ENCODE peak calls at places on chromosome 12, in nine cellular contexts. One of them, this sample, is unnamed. For H3K4me1, the result is how much of the 10 kb centered on the place peaks cover.

GRCh38 chr12:47121146-47121545 is 41.4 kb upstream of the AMIGO2 start:
- ATAC-seq in pancreas: no peak
- ATAC-seq in thoracic aorta: no peak
- ATAC-seq in left lung: no peak
- ATAC-seq in body of pancreas: no peak
- ATAC-seq in lower lobe of right lung: no peak
- ATAC-seq in A549: peak
- ATAC-seq in CD8-positive, alpha-beta T cell: no peak
- ATAC-seq in right lobe of liver: no peak
- ATAC-seq in this sample: no peak

GRCh38 chr12:64205542-64205941 is 16.6 kb downstream of the KICS2 start:
- ATAC-seq in pancreas: no peak
- ATAC-seq in thoracic aorta: no peak
- ATAC-seq in left lung: no peak
- ATAC-seq in body of pancreas: no peak
- ATAC-seq in lower lobe of right lung: no peak
- ATAC-seq in A549: no peak
- ATAC-seq in CD8-positive, alpha-beta T cell: no peak
- ATAC-seq in right lobe of liver: no peak
- ATAC-seq in this sample: no peak

GRCh38 chr12:106428379-106428778 is 70.8 kb downstream of the POLR3B start:
- ATAC-seq in pancreas: no peak
- ATAC-seq in thoracic aorta: no peak
- ATAC-seq in left lung: peak
- ATAC-seq in body of pancreas: no peak
- ATAC-seq in lower lobe of right lung: no peak
- ATAC-seq in A549: no peak
- ATAC-seq in CD8-positive, alpha-beta T cell: no peak
- ATAC-seq in right lobe of liver: peak
- ATAC-seq in this sample: no peak

GRCh38 chr12:112217647-112218046 is 92.3 kb downstream of the TRAFD1 start:
- ATAC-seq in pancreas: no peak
- ATAC-seq in thoracic aorta: no peak
- ATAC-seq in left lung: no peak
- ATAC-seq in body of pancreas: no peak
- ATAC-seq in lower lobe of right lung: no peak
- ATAC-seq in A549: no peak
- ATAC-seq in CD8-positive, alpha-beta T cell: no peak
- ATAC-seq in right lobe of liver: no peak
- ATAC-seq in this sample: no peak

GRCh38 chr12:75553398-75553797 is 42.0 kb upstream of the KRR1 start:
- ATAC-seq in pancreas: peak
- ATAC-seq in thoracic aorta: no peak
- ATAC-seq in left lung: peak
- ATAC-seq in body of pancreas: peak
- ATAC-seq in lower lobe of right lung: peak
- ATAC-seq in A549: no peak
- ATAC-seq in CD8-positive, alpha-beta T cell: no peak
- ATAC-seq in right lobe of liver: no peak
- ATAC-seq in this sample: no peak

GRCh38 chr12:20757-21156 is 45.8 kb upstream of the IQSEC3 start:
- ATAC-seq in pancreas: no peak
- ATAC-seq in thoracic aorta: no peak
- ATAC-seq in left lung: no peak
- ATAC-seq in body of pancreas: no peak
- ATAC-seq in lower lobe of right lung: peak
- ATAC-seq in A549: peak
- ATAC-seq in CD8-positive, alpha-beta T cell: no peak
- ATAC-seq in right lobe of liver: no peak
- ATAC-seq in this sample: no peak

GRCh38 chr12:90978117-90978770 is 23.3 kb upstream of the CCER1 start:
- ATAC-seq in pancreas: peak
- ATAC-seq in thoracic aorta: peak
- ATAC-seq in left lung: peak
- ATAC-seq in body of pancreas: peak
- ATAC-seq in lower lobe of right lung: peak
- ATAC-seq in A549: peak
- ATAC-seq in CD8-positive, alpha-beta T cell: no peak
- ATAC-seq in right lobe of liver: peak
- ATAC-seq in this sample: peak

GRCh38 chr12:108584456-108585065 is 13.3 kb downstream of the TMEM119 start:
- ATAC-seq in pancreas: no peak
- ATAC-seq in thoracic aorta: no peak
- ATAC-seq in left lung: no peak
- ATAC-seq in body of pancreas: no peak
- ATAC-seq in lower lobe of right lung: no peak
- ATAC-seq in A549: no peak
- ATAC-seq in CD8-positive, alpha-beta T cell: no peak
- ATAC-seq in right lobe of liver: no peak
- ATAC-seq in this sample: no peak

GRCh38 chr12:111322336-111323250 is 46.3 kb downstream of the PHETA1 start:
- ATAC-seq in pancreas: peak
- ATAC-seq in thoracic aorta: no peak
- ATAC-seq in left lung: peak
- ATAC-seq in body of pancreas: peak
- ATAC-seq in lower lobe of right lung: peak
- ATAC-seq in A549: peak
- ATAC-seq in CD8-positive, alpha-beta T cell: no peak
- ATAC-seq in right lobe of liver: peak
- ATAC-seq in this sample: no peak

GRCh38 chr12:124668602-124669001 is 101.2 kb upstream of the NCOR2 start:
- ATAC-seq in pancreas: peak
- ATAC-seq in thoracic aorta: peak
- ATAC-seq in left lung: peak
- ATAC-seq in body of pancreas: no peak
- ATAC-seq in lower lobe of right lung: peak
- ATAC-seq in A549: no peak
- ATAC-seq in CD8-positive, alpha-beta T cell: no peak
- ATAC-seq in right lobe of liver: peak
- ATAC-seq in this sample: no peak

GRCh38 chr12:26680724-26681455 is 152.1 kb downstream of the ITPR2 start:
- ATAC-seq in pancreas: no peak
- ATAC-seq in thoracic aorta: no peak
- ATAC-seq in left lung: no peak
- ATAC-seq in body of pancreas: no peak
- ATAC-seq in lower lobe of right lung: no peak
- ATAC-seq in A549: no peak
- ATAC-seq in CD8-positive, alpha-beta T cell: no peak
- ATAC-seq in right lobe of liver: no peak
- ATAC-seq in this sample: no peak

GRCh38 chr12:12616512-12617275 is 5.0 kb downstream of the CREBL2 start:
- ATAC-seq in pancreas: no peak
- ATAC-seq in thoracic aorta: no peak
- ATAC-seq in left lung: no peak
- ATAC-seq in body of pancreas: no peak
- ATAC-seq in lower lobe of right lung: no peak
- ATAC-seq in A549: no peak
- ATAC-seq in CD8-positive, alpha-beta T cell: no peak
- ATAC-seq in right lobe of liver: no peak
- ATAC-seq in this sample: no peak

GRCh38 chr12:26728205-26729050 is 104.6 kb downstream of the ITPR2 start:
- ATAC-seq in pancreas: peak
- ATAC-seq in thoracic aorta: no peak
- ATAC-seq in left lung: peak
- ATAC-seq in body of pancreas: no peak
- ATAC-seq in lower lobe of right lung: peak
- ATAC-seq in A549: no peak
- ATAC-seq in CD8-positive, alpha-beta T cell: no peak
- ATAC-seq in right lobe of liver: peak
- ATAC-seq in this sample: no peak

GRCh38 chr12:77493311-77493710 is 337.4 kb upstream of the NAV3 start:
- ATAC-seq in pancreas: no peak
- ATAC-seq in thoracic aorta: no peak
- ATAC-seq in left lung: no peak
- ATAC-seq in body of pancreas: no peak
- ATAC-seq in lower lobe of right lung: no peak
- ATAC-seq in A549: no peak
- ATAC-seq in CD8-positive, alpha-beta T cell: no peak
- ATAC-seq in right lobe of liver: no peak
- ATAC-seq in this sample: no peak

DNA sequence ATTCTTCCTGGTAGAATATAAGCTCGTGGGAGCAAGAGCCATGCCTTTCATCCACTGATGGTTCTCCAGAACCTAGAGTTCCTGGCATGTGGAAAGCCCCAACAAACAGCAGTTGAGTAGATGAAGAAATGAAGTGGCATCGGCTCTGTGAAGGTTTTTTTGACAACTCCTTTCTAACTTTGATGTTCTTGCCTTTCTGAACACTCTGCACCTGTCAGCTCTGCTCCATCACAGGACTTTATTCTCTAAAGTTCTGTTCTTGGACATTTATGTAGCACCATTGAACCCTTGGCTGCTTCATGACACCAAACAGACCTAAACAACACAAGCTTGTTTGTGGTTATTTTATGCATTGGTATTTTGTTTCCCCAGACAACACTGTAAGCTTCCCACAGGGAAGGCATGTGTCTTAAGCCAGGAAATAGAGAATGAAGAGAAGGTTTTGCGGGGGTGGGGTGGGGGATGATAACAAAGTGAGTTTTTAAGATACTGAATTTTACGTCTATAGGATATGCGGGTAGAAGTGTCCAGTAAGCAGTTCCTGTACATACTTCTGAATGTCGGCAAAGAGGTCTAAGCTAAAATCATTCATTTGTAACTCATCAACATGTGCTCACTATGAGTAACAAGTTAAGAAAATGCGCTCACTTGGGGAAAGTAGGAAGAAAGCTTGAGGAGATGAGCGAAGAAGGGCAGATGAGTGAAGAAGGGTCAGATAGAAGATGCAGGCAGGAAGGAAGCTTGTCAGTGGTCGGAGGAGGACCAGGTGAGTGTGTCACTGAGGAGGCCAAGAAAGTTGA is 146.0 kb upstream of the PLEKHG7 start:
- ATAC-seq in pancreas: no peak
- ATAC-seq in thoracic aorta: no peak
- ATAC-seq in left lung: no peak
- ATAC-seq in body of pancreas: no peak
- ATAC-seq in lower lobe of right lung: no peak
- ATAC-seq in A549: no peak
- ATAC-seq in CD8-positive, alpha-beta T cell: no peak
- ATAC-seq in right lobe of liver: no peak
- ATAC-seq in this sample: no peak
- H3K4me3 ChIP-seq in pancreas: no peak
- H3K4me3 ChIP-seq in thoracic aorta: no peak
- H3K4me3 ChIP-seq in left lung: no peak
- H3K4me3 ChIP-seq in body of pancreas: no peak
- H3K4me3 ChIP-seq in lower lobe of right lung: no peak
- H3K4me3 ChIP-seq in A549: no peak
- H3K4me3 ChIP-seq in CD8-positive, alpha-beta T cell: peak
- H3K4me3 ChIP-seq in right lobe of liver: no peak
- H3K4me3 ChIP-seq in this sample: no peak

DNA sequence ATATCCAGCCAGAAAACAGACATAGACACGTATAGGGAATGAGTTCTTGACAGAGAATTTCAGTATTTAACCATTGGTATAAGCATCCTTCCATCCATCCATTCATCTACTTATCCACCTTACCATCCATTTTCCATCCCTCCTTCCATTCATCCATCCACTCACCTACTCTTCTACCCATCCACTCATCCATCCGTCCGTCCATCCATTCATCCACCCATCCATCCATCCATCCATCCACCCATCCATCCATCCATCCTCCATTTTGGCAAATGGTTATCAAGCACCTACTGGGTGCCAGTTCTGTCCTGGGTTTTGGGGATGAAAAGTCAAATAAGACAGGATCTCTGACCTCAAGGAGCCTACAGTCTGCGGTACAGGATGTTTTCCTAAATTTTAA is 67.7 kb downstream of the CHST11 start:
- ATAC-seq in pancreas: no peak
- ATAC-seq in thoracic aorta: no peak
- ATAC-seq in left lung: no peak
- ATAC-seq in body of pancreas: no peak
- ATAC-seq in lower lobe of right lung: no peak
- ATAC-seq in A549: no peak
- ATAC-seq in CD8-positive, alpha-beta T cell: no peak
- ATAC-seq in right lobe of liver: no peak
- ATAC-seq in this sample: no peak
- TF ChIP-seq CTCF in pancreas: no peak
- TF ChIP-seq CTCF in thoracic aorta: no peak
- TF ChIP-seq CTCF in left lung: no peak
- TF ChIP-seq CTCF in body of pancreas: no peak
- TF ChIP-seq CTCF in lower lobe of right lung: no peak
- TF ChIP-seq CTCF in A549: no peak
- TF ChIP-seq CTCF in CD8-positive, alpha-beta T cell: no peak
- TF ChIP-seq CTCF in right lobe of liver: no peak
- TF ChIP-seq CTCF in this sample: no peak

DNA sequence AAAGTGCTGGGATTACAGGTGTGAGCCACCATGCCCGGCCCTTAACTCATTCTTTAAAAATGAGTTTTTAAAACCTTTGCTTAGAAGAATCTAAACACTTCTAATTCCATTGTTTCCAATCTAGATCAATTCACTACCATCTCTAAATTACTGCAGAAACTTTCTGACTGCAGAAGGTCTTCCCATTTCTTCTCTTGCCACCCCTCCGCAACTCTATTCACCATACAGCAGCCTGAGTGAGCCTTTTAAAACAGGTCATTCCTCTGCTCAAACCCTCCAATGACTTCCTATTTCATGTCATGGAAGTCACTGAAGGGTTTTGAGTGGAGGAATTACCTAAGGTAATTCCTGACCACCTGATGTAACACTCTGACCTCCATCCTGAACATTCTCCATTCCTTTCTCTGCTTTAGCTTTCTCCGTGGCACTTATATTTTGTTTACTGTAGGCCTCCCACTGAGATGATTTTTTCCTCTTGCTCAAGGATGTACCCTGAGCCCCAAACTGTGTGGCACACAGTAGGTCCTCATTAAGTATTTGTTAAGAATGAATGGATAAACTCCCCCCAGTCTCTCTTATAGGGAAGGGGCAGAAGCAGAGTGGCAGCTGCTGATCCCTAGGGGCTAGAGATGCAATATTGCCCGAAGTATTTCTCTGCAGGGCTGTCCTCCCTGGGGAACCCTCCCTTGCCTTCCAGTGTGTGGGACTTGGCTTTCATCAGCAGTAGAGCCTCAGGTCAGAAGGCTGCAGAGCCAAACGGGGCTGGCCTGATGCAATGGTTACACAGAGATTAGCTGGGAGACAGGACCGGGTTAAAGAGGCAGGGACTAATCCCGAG is 1.2 kb downstream of the DDIT3 start:
- ATAC-seq in pancreas: no peak
- ATAC-seq in thoracic aorta: no peak
- ATAC-seq in left lung: no peak
- ATAC-seq in body of pancreas: no peak
- ATAC-seq in lower lobe of right lung: no peak
- ATAC-seq in A549: peak
- ATAC-seq in CD8-positive, alpha-beta T cell: no peak
- ATAC-seq in right lobe of liver: peak
- ATAC-seq in this sample: no peak
- H3K4me1 ChIP-seq in pancreas: under half
- H3K4me1 ChIP-seq in thoracic aorta: under half
- H3K4me1 ChIP-seq in left lung: under half
- H3K4me1 ChIP-seq in body of pancreas: half or more
- H3K4me1 ChIP-seq in lower lobe of right lung: under half
- H3K4me1 ChIP-seq in A549: under half
- H3K4me1 ChIP-seq in CD8-positive, alpha-beta T cell: under half
- H3K4me1 ChIP-seq in right lobe of liver: under half
- H3K4me1 ChIP-seq in this sample: under half

DNA sequence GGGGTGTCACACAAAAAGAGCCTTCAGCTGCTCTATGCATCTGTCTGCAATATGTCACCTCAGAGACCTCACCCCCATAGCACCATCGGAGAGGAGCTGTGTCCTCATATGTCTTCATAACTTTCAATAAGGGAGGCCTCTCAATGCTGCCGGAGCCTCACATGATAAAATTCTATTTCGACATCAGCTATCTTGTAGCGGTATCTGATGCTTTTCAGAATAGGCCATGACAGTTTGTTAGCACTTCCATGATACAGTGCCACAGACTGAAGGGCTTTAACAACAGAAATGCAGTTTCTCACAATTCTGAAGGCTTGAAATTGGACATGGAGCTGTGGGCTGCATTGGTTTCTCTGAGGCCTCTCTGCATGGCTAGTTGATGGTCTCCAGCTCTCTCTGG is 124.9 kb upstream of the PZP start:
- ATAC-seq in pancreas: no peak
- ATAC-seq in thoracic aorta: no peak
- ATAC-seq in left lung: no peak
- ATAC-seq in body of pancreas: no peak
- ATAC-seq in lower lobe of right lung: no peak
- ATAC-seq in A549: no peak
- ATAC-seq in CD8-positive, alpha-beta T cell: no peak
- ATAC-seq in right lobe of liver: no peak
- ATAC-seq in this sample: no peak
- H3K4me3 ChIP-seq in pancreas: no peak
- H3K4me3 ChIP-seq in thoracic aorta: no peak
- H3K4me3 ChIP-seq in left lung: no peak
- H3K4me3 ChIP-seq in body of pancreas: no peak
- H3K4me3 ChIP-seq in lower lobe of right lung: no peak
- H3K4me3 ChIP-seq in A549: no peak
- H3K4me3 ChIP-seq in CD8-positive, alpha-beta T cell: no peak
- H3K4me3 ChIP-seq in right lobe of liver: no peak
- H3K4me3 ChIP-seq in this sample: no peak

This sample was measured in gastroesophageal sphincter.